ENCODE peak calls at places on chromosomes 5 and 9, in five cellular contexts. K, Z, R, Q and X are unnamed samples.

GRCh38 chr5:54844905-54845566 is 140.4 kb downstream of the ESM1 start:
- DNase-seq in K (peak; percentile 4), Z (peak; percentile 8), R (no peak), Q (no peak), X (peak; percentile 31)

GRCh38 chr9:89277454-89277853 is 33.5 kb upstream of the CKS2 start:
- DNase-seq in K (peak; percentile 9), Z (no peak), R (no peak), Q (no peak), X (no peak)

GRCh38 chr5:59197911-59198310 is 615.0 kb downstream of the RAB3C start:
- DNase-seq in K (no peak), Z (no peak), R (no peak), Q (no peak), X (no peak)

GRCh38 chr5:116621599-116621998 is 47.0 kb upstream of the SEMA6A start:
- DNase-seq in K (no peak), Z (no peak), R (no peak), Q (no peak), X (no peak)

GRCh38 chr5:43110606-43111170 is 10.0 kb upstream of the ZNF131 start:
- DNase-seq in K (no peak), Z (peak; percentile 43), R (peak; percentile 55), Q (peak; percentile 37), X (peak; percentile 16)

GRCh38 chr5:59189482-59189881 is 606.6 kb downstream of the RAB3C start:
- DNase-seq in K (no peak), Z (no peak), R (no peak), Q (no peak), X (no peak)

GRCh38 chr5:174251305-174251704 is 205.8 kb downstream of the NSG2 start:
- DNase-seq in K (no peak), Z (no peak), R (no peak), Q (no peak), X (no peak)

GRCh38 chr5:101728933-101729332 is 567.2 kb downstream of the SLCO4C1 start:
- DNase-seq in K (no peak), Z (peak; percentile 1), R (no peak), Q (no peak), X (peak; percentile 19)

GRCh38 chr9:99269429-99269828 is 47.3 kb downstream of the SEC61B start:
- DNase-seq in K (no peak), Z (no peak), R (no peak), Q (no peak), X (no peak)

GRCh38 chr9:68585034-68585761 is 44.5 kb upstream of the TMEM252 start:
- DNase-seq in K (no peak), Z (no peak), R (no peak), Q (peak; percentile 7), X (no peak)

GRCh38 chr5:96645096-96645495 is 17.1 kb upstream of the CAST start:
- DNase-seq in K (no peak), Z (no peak), R (no peak), Q (no peak), X (no peak)

GRCh38 chr5:151072234-151073025 is 8.4 kb downstream of the TNIP1 start:
- DNase-seq in K (no peak), Z (no peak), R (no peak), Q (no peak), X (no peak)

GRCh38 chr5:125274211-125274610 is 527.8 kb upstream of the ZNF608 start:
- DNase-seq in K (no peak), Z (no peak), R (no peak), Q (no peak), X (no peak)

GRCh38 chr5:139414601-139415121 is 10.8 kb upstream of the SPATA24 start:
- DNase-seq in K (no peak), Z (no peak), R (no peak), Q (no peak), X (no peak)

GRCh38 chr5:149681922-149682321 is 48.2 kb upstream of the PPARGC1B start:
- DNase-seq in K (no peak), Z (no peak), R (no peak), Q (no peak), X (no peak)

GRCh38 chr9:126721531-126722098 is 83.2 kb upstream of the ZBTB43 start:
- DNase-seq in K (no peak), Z (no peak), R (no peak), Q (no peak), X (no peak)
- H3K4me3 ChIP-seq in K (peak overlapping the region; percentile 81), Z (peak overlapping the region; percentile 72), R (peak overlapping the region; percentile 52), Q (no peak overlapping the region), X (peak overlapping the region; percentile 68)

DNA sequence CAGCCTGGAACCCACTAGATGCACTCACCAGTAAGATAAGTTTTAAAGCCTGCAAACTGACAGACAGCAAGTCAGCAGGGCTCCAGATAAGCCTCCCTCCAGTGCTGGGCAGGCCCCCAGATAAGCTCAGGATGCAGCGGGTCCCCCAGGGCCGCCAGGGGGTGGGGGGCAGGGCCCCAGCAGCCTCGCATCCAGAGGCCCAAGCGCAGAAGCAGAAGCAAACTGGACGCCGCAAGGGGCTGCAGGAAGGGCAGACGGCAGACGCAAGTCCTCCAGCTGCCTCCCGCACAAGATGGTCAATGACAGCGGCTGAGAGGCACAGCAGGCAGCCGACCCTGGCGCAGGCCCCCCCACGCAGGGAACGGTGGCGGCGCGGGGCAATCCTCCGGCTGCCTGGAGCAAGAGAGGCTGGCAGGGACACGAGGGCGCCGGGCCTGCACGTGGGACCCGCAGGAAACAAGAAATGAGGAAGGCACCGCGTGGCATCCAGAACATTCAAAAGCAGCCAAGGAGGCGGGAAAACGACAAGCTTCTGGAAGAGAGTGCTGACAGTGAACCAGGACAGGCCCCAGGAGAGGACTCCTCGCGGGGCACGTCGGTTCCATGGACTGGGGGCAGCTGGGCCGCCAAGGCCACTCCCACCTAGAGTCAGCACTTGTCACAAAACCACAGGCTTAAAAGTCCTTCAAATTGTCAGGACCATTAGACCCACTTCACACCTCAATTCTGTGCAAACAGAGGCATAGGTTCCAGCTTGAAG is 49.8 kb downstream of the ROR2 start:
- DNase-seq in K (no peak), Z (no peak), R (no peak), Q (peak; percentile 92), X (no peak)
- TF ChIP-seq CEBPB in K (no peak), Z (no peak), R (no peak), Q (no peak), X (no peak)

GRCh38 chr5:170504598-170505266 is 912 bp downstream of the KCNIP1 start:
- DNase-seq in K (no peak), Z (no peak), R (no peak), Q (no peak), X (no peak)
- TF ChIP-seq EZH2 in K (no peak), Z (no peak), R (no peak), Q (no peak), X (no peak)

DNA sequence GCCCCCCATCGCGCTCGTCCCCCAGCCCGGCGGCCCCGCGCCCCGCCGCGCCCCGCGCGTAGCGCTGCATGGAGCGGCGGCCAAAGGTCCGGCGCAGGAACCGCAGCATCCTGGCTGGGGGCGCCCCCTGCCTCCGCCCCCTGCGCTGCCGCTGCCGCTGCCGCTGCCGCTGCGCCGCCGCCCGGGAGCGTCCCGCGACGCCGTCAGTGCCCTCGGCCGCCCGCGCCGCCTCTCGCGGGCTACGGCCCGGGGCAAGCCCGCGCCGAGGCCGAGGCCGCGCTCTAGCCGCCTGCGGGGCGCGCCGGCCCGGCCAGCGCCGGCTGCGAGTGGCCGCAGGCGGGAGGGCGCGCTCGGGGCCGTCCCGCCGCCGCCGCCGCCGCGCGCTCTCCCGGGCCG is 523 bp downstream of the EPB41L4B start:
- DNase-seq in K (no peak), Z (no peak), R (no peak), Q (peak; percentile 44), X (no peak)
- H3K4me3 ChIP-seq in K (no peak overlapping the region), Z (peak overlapping the region; percentile 91), R (no peak overlapping the region), Q (no peak overlapping the region), X (no peak overlapping the region)

DNA sequence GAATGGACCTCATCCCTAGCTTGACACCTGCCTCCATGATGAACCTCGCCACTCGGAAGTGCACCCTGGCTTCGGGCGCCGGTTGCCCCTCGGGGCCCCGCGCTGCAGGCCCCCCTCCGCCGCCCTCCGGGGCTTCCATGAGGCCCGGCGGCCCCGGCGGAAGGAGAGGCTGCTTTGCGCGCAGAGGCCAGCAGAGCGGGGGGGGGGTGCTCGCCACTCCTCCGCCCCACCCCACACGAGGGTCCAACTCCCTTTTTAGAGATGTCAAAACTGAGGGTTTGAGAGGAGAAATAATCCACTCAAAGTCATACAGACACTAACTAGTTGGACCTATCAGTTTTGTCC is 7.9 kb downstream of the DUSP1 start:
- DNase-seq in K (no peak), Z (no peak), R (no peak), Q (no peak), X (no peak)
- TF ChIP-seq CEBPB in K (no peak), Z (no peak), R (no peak), Q (no peak), X (no peak)